ENCODE peak calls at places on chromosomes 2 and 18, in seven cellular contexts. V is OCI-LY7; S is stimulated activated CD4-positive, alpha-beta T cell treated with anti-CD3 and anti-CD28 coated beads, Interleukin-4, amount 100 ng/mL, for 48 hours; A is fibroblast of pulmonary artery; I is left cardiac atrium; N is dermis blood vessel endothelial cell; Z is stimulated activated naive CD8-positive, alpha-beta T cell treated with anti-CD3 and anti-CD28 coated beads, Interleukin-15, Interleukin-2, amounts not matched to agents 100 U/mL and 50 U/mL, for 24 hours. X is an unnamed sample.

GRCh38 chr2:207765541-207765940 is 4.2 kb downstream of the FZD5 start:
- DNase-seq in V (no peak), I (no peak), Z (no peak), S (no peak), N (no peak), A (no peak), X (no peak)

GRCh38 chr2:8125741-8126691 is 555.8 kb upstream of the ID2 start:
- DNase-seq in S (no peak), Z (no peak), I (peak), N (no peak), V (no peak), A (peak), X (no peak)

GRCh38 chr18:55635439-55635838 is 47.4 kb upstream of the TCF4 start:
- DNase-seq in S (no peak), N (no peak), I (no peak), Z (no peak), V (no peak), A (no peak), X (no peak)

GRCh38 chr2:9570182-9571060 is 14.8 kb upstream of the ADAM17 start:
- DNase-seq in S (no peak), Z (no peak), A (no peak), N (peak), V (no peak), I (no peak), X (no peak)

GRCh38 chr2:54279385-54279784 is 23.4 kb upstream of the TSPYL6 start:
- DNase-seq in V (no peak), N (peak), S (no peak), Z (no peak), A (no peak), I (no peak), X (no peak)

GRCh38 chr2:217856159-217856558 is 146.6 kb downstream of the TNS1 start:
- DNase-seq in Z (no peak), I (no peak), A (no peak), N (no peak), V (no peak), S (no peak), X (no peak)

GRCh38 chr2:18834341-18834740 is 245.0 kb upstream of the NT5C1B start:
- DNase-seq in Z (no peak), I (no peak), V (no peak), A (peak), S (no peak), N (no peak), X (no peak)

GRCh38 chr18:79911009-79911870 is 40.2 kb downstream of the SLC66A2 start:
- DNase-seq in N (no peak), I (no peak), V (no peak), S (no peak), A (no peak), Z (no peak), X (no peak)

GRCh38 chr2:7031424-7032245 is 114.4 kb downstream of the RNF144A start:
- DNase-seq in V (peak), I (no peak), N (peak), A (peak), Z (no peak), S (peak), X (no peak)

GRCh38 chr2:27025861-27026851 is 6.6 kb upstream of the TMEM214 start:
- DNase-seq in N (no peak), I (peak), S (no peak), V (no peak), Z (no peak), A (no peak), X (no peak)

GRCh38 chr2:220396287-220396686 is 768.9 kb downstream of the SLC4A3 start:
- DNase-seq in Z (no peak), S (no peak), N (no peak), I (no peak), V (no peak), A (peak), X (no peak)

GRCh38 chr18:37674570-37674969 is 109.0 kb upstream of the CELF4 start:
- DNase-seq in N (no peak), I (no peak), A (peak), V (no peak), S (no peak), Z (no peak), X (no peak)

GRCh38 chr18:46324556-46324955 is 220.4 kb downstream of the HAUS1 start:
- DNase-seq in A (peak), N (peak), I (no peak), V (peak), Z (no peak), S (no peak), X (no peak)

GRCh38 chr2:19719540-19719939 is 182.2 kb downstream of the TTC32 start:
- DNase-seq in Z (no peak), A (no peak), N (no peak), I (peak), V (no peak), S (no peak), X (no peak)

GRCh38 chr2:227782804-227783203 is 30.8 kb upstream of the CCL20 start:
- DNase-seq in V (no peak), N (no peak), A (no peak), I (no peak), Z (no peak), S (no peak), X (no peak)

GRCh38 chr18:8366656-8367055 is 242.6 kb upstream of the RAB12 start:
- DNase-seq in V (no peak), N (no peak), I (no peak), A (no peak), Z (no peak), S (no peak), X (no peak)

GRCh38 chr2:70467237-70467636 is 86.4 kb downstream of the TGFA start:
- DNase-seq in I (no peak), N (no peak), Z (no peak), S (no peak), V (no peak), A (no peak), X (no peak)

GRCh38 chr2:172288603-172289002 is 138.8 kb upstream of the ITGA6 start:
- DNase-seq in S (peak), A (no peak), V (no peak), Z (peak), N (peak), I (no peak), X (peak)

GRCh38 chr2:126911111-126911796 is 12.6 kb downstream of the TEX51 start:
- DNase-seq in N (no peak), A (no peak), S (no peak), I (no peak), Z (no peak), V (no peak), X (no peak)

GRCh38 chr2:112483821-112484220 is 1.9 kb downstream of the TTL start:
- DNase-seq in Z (no peak), A (no peak), I (no peak), V (no peak), S (no peak), N (peak), X (no peak)

GRCh38 chr2:28317390-28317789 is 75.3 kb upstream of the FOSL2 start:
- DNase-seq in I (no peak), N (no peak), Z (no peak), V (no peak), A (no peak), S (no peak), X (no peak)

GRCh38 chr2:1839066-1839756 is 94.9 kb upstream of the PXDN start:
- DNase-seq in Z (no peak), A (no peak), S (no peak), I (no peak), V (no peak), N (no peak), X (no peak)

GRCh38 chr18:74806700-74807416 is 209.2 kb downstream of the ZNF407 start:
- DNase-seq in A (peak), S (no peak), I (no peak), Z (no peak), N (peak), V (peak), X (no peak)

GRCh38 chr2:167986223-167986622 is 261.2 kb downstream of the STK39 start:
- DNase-seq in I (no peak), S (no peak), N (no peak), Z (no peak), V (no peak), A (no peak), X (no peak)

GRCh38 chr2:241809383-241810303 is 650 bp downstream of the NEU4 start:
- DNase-seq in N (no peak), I (peak), A (no peak), Z (no peak), V (no peak), S (no peak), X (no peak)

X was measured in activated naive CD8-positive, alpha-beta T cell treated with anti-CD3 and anti-CD28 coated beads, Interleukin-2, amount 50 U/mL, for 24 hours.